ENCODE peak calls at places on chromosomes 1 and 21, in six cellular contexts. One of them, this sample, is unnamed.

GRCh38 chr1:229230893-229231753 is 39.8 kb upstream of the RAB4A start:
- DNase-seq in nephron progenitor cell: no peak
- DNase-seq in AG04449: no peak
- DNase-seq in GM20000: no peak
- DNase-seq in MCF 10A: peak; percentile 100
- DNase-seq in tibial artery: no peak
- DNase-seq in this sample: no peak

GRCh38 chr1:23122023-23122738 is 46.5 kb downstream of the LUZP1 start:
- DNase-seq in tibial artery: peak; percentile 30
- DNase-seq in GM20000: no peak
- DNase-seq in MCF 10A: peak; percentile 57
- DNase-seq in AG04449: no peak
- DNase-seq in nephron progenitor cell: no peak
- DNase-seq in this sample: no peak

GRCh38 chr1:178465011-178465410 is 31.8 kb downstream of the CLEC20A start:
- DNase-seq in tibial artery: no peak
- DNase-seq in MCF 10A: peak; percentile 74
- DNase-seq in AG04449: peak; percentile 23
- DNase-seq in GM20000: no peak
- DNase-seq in nephron progenitor cell: no peak
- DNase-seq in this sample: peak; percentile 20

GRCh38 chr1:236543065-236543669 is 19.4 kb downstream of the LGALS8 start:
- DNase-seq in MCF 10A: no peak
- DNase-seq in tibial artery: no peak
- DNase-seq in AG04449: no peak
- DNase-seq in GM20000: no peak
- DNase-seq in nephron progenitor cell: peak; percentile 21
- DNase-seq in this sample: no peak

GRCh38 chr1:99656701-99657100 is 10.8 kb downstream of the PALMD start:
- DNase-seq in GM20000: no peak
- DNase-seq in tibial artery: no peak
- DNase-seq in nephron progenitor cell: no peak
- DNase-seq in AG04449: no peak
- DNase-seq in MCF 10A: no peak
- DNase-seq in this sample: no peak

GRCh38 chr1:56808385-56808784 is 10.8 kb downstream of the FYB2 start:
- DNase-seq in MCF 10A: no peak
- DNase-seq in AG04449: no peak
- DNase-seq in nephron progenitor cell: no peak
- DNase-seq in tibial artery: no peak
- DNase-seq in GM20000: no peak
- DNase-seq in this sample: no peak

GRCh38 chr1:203001986-203002385 is 5.2 kb upstream of the TMEM183A start:
- DNase-seq in MCF 10A: no peak
- DNase-seq in AG04449: no peak
- DNase-seq in tibial artery: no peak
- DNase-seq in GM20000: no peak
- DNase-seq in nephron progenitor cell: no peak
- DNase-seq in this sample: no peak

GRCh38 chr1:161333166-161333565 is 19.0 kb downstream of the SDHC start:
- DNase-seq in nephron progenitor cell: no peak
- DNase-seq in MCF 10A: no peak
- DNase-seq in GM20000: no peak
- DNase-seq in tibial artery: no peak
- DNase-seq in AG04449: no peak
- DNase-seq in this sample: no peak

GRCh38 chr1:71080178-71080781 is 555 bp downstream of the ZRANB2 start:
- DNase-seq in nephron progenitor cell: peak; percentile 3
- DNase-seq in GM20000: peak; percentile 4
- DNase-seq in tibial artery: no peak
- DNase-seq in MCF 10A: peak; percentile 37
- DNase-seq in AG04449: no peak
- DNase-seq in this sample: no peak

GRCh38 chr1:82538876-82539275 is 738.1 kb downstream of the ADGRL2 start:
- DNase-seq in MCF 10A: no peak
- DNase-seq in tibial artery: no peak
- DNase-seq in AG04449: peak; percentile 2
- DNase-seq in nephron progenitor cell: no peak
- DNase-seq in GM20000: no peak
- DNase-seq in this sample: peak; percentile 11

GRCh38 chr1:24864409-24864808 is 65.7 kb downstream of the RUNX3 start:
- DNase-seq in GM20000: no peak
- DNase-seq in nephron progenitor cell: peak; percentile 43
- DNase-seq in MCF 10A: no peak
- DNase-seq in tibial artery: no peak
- DNase-seq in AG04449: no peak
- DNase-seq in this sample: no peak

GRCh38 chr1:79391896-79392295 is 385.4 kb upstream of the ADGRL4 start:
- DNase-seq in AG04449: no peak
- DNase-seq in nephron progenitor cell: no peak
- DNase-seq in MCF 10A: no peak
- DNase-seq in GM20000: no peak
- DNase-seq in tibial artery: no peak
- DNase-seq in this sample: no peak

GRCh38 chr1:151756291-151756690 is 7.0 kb downstream of the MRPL9 start:
- DNase-seq in AG04449: no peak
- DNase-seq in MCF 10A: peak; percentile 38
- DNase-seq in tibial artery: no peak
- DNase-seq in nephron progenitor cell: no peak
- DNase-seq in GM20000: no peak
- DNase-seq in this sample: no peak

GRCh38 chr1:8169364-8170058 is 143.4 kb upstream of the ERRFI1 start:
- DNase-seq in GM20000: peak; percentile 66
- DNase-seq in AG04449: peak; percentile 37
- DNase-seq in tibial artery: peak; percentile 71
- DNase-seq in nephron progenitor cell: no peak
- DNase-seq in MCF 10A: peak; percentile 77
- DNase-seq in this sample: peak; percentile 53

GRCh38 chr1:209086486-209087192 is 496.9 kb upstream of the CAMK1G start:
- DNase-seq in GM20000: peak; percentile 47
- DNase-seq in MCF 10A: no peak
- DNase-seq in nephron progenitor cell: no peak
- DNase-seq in tibial artery: no peak
- DNase-seq in AG04449: no peak
- DNase-seq in this sample: no peak

GRCh38 chr1:196196486-196196885 is 411.8 kb downstream of the KCNT2 start:
- DNase-seq in nephron progenitor cell: no peak
- DNase-seq in MCF 10A: no peak
- DNase-seq in GM20000: no peak
- DNase-seq in AG04449: no peak
- DNase-seq in tibial artery: no peak
- DNase-seq in this sample: no peak

GRCh38 chr1:29711582-29712274 is 475.4 kb downstream of the PTPRU start:
- DNase-seq in MCF 10A: peak; percentile 66
- DNase-seq in GM20000: peak; percentile 42
- DNase-seq in AG04449: no peak
- DNase-seq in tibial artery: no peak
- DNase-seq in nephron progenitor cell: no peak
- DNase-seq in this sample: no peak

GRCh38 chr1:29712275-29712633 is 475.9 kb downstream of the PTPRU start:
- DNase-seq in GM20000: no peak
- DNase-seq in nephron progenitor cell: no peak
- DNase-seq in tibial artery: no peak
- DNase-seq in AG04449: no peak
- DNase-seq in MCF 10A: no peak
- DNase-seq in this sample: no peak

GRCh38 chr1:29716306-29716705 is 480.0 kb downstream of the PTPRU start:
- DNase-seq in tibial artery: no peak
- DNase-seq in MCF 10A: no peak
- DNase-seq in nephron progenitor cell: no peak
- DNase-seq in AG04449: no peak
- DNase-seq in GM20000: no peak
- DNase-seq in this sample: no peak

GRCh38 chr1:29712801-29713200 is 476.5 kb downstream of the PTPRU start:
- DNase-seq in tibial artery: no peak
- DNase-seq in AG04449: no peak
- DNase-seq in GM20000: no peak
- DNase-seq in MCF 10A: no peak
- DNase-seq in nephron progenitor cell: no peak
- DNase-seq in this sample: no peak

DNA sequence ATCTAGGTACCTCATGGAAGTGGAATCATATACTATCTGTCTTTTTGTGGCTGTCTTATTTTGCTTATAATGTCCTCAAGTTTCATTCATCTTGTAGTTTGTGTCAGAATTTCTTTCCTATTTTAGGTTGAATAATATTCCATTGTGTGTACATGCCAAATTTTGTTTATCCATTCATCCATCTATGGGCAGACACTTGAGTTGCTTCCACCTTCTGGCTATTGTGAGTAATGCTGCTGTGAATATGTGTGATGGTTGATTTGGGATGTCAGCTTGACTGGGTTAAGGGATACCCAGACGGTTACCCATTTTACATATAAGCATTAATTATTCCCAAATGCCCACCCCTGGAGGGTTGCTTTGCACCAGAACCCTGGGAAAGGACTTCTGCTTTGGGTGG is 477.5 kb downstream of the PTPRU start:
- DNase-seq in AG04449: no peak
- DNase-seq in nephron progenitor cell: no peak
- DNase-seq in GM20000: no peak
- DNase-seq in MCF 10A: peak; percentile 41
- DNase-seq in tibial artery: no peak
- DNase-seq in this sample: no peak
- TF ChIP-seq CTCF in AG04449: peak; percentile 38
- TF ChIP-seq CTCF in nephron progenitor cell: peak; percentile 18
- TF ChIP-seq CTCF in GM20000: no peak
- TF ChIP-seq CTCF in MCF 10A: peak; percentile 40
- TF ChIP-seq CTCF in tibial artery: no peak
- TF ChIP-seq CTCF in this sample: peak; percentile 37

GRCh38 chr1:112700290-112701226 is 6.4 kb downstream of the RHOC start:
- DNase-seq in nephron progenitor cell: peak; percentile 85
- DNase-seq in AG04449: peak; percentile 74
- DNase-seq in tibial artery: peak; percentile 98
- DNase-seq in MCF 10A: peak; percentile 92
- DNase-seq in GM20000: peak; percentile 79
- DNase-seq in this sample: peak; percentile 72
- TF ChIP-seq CTCF in nephron progenitor cell: no peak
- TF ChIP-seq CTCF in AG04449: peak; percentile 1
- TF ChIP-seq CTCF in tibial artery: no peak
- TF ChIP-seq CTCF in MCF 10A: no peak
- TF ChIP-seq CTCF in GM20000: no peak
- TF ChIP-seq CTCF in this sample: peak; percentile 26

GRCh38 chr21:32499249-32500055 is 85.9 kb downstream of the TCP10L start:
- DNase-seq in GM20000: no peak
- DNase-seq in MCF 10A: peak; percentile 29
- DNase-seq in nephron progenitor cell: no peak
- DNase-seq in tibial artery: no peak
- DNase-seq in AG04449: no peak
- DNase-seq in this sample: no peak
- TF ChIP-seq CTCF in GM20000: no peak
- TF ChIP-seq CTCF in MCF 10A: no peak
- TF ChIP-seq CTCF in nephron progenitor cell: no peak
- TF ChIP-seq CTCF in tibial artery: no peak
- TF ChIP-seq CTCF in AG04449: no peak
- TF ChIP-seq CTCF in this sample: peak; percentile 29

GRCh38 chr21:45912611-45913415 is 68.8 kb upstream of the COL6A1 start:
- DNase-seq in GM20000: no peak
- DNase-seq in nephron progenitor cell: no peak
- DNase-seq in tibial artery: no peak
- DNase-seq in MCF 10A: no peak
- DNase-seq in AG04449: no peak
- DNase-seq in this sample: no peak
- TF ChIP-seq CTCF in GM20000: no peak
- TF ChIP-seq CTCF in nephron progenitor cell: no peak
- TF ChIP-seq CTCF in tibial artery: no peak
- TF ChIP-seq CTCF in MCF 10A: no peak
- TF ChIP-seq CTCF in AG04449: no peak
- TF ChIP-seq CTCF in this sample: no peak

GRCh38 chr1:54125671-54126070 is 27.1 kb downstream of the CDCP2 start:
- DNase-seq in GM20000: no peak
- DNase-seq in nephron progenitor cell: no peak
- DNase-seq in AG04449: no peak
- DNase-seq in tibial artery: no peak
- DNase-seq in MCF 10A: peak; percentile 36
- DNase-seq in this sample: no peak
- TF ChIP-seq CTCF in GM20000: no peak
- TF ChIP-seq CTCF in nephron progenitor cell: no peak
- TF ChIP-seq CTCF in AG04449: peak; percentile 62
- TF ChIP-seq CTCF in tibial artery: peak; percentile 12
- TF ChIP-seq CTCF in MCF 10A: peak; percentile 12
- TF ChIP-seq CTCF in this sample: peak; percentile 41

DNA sequence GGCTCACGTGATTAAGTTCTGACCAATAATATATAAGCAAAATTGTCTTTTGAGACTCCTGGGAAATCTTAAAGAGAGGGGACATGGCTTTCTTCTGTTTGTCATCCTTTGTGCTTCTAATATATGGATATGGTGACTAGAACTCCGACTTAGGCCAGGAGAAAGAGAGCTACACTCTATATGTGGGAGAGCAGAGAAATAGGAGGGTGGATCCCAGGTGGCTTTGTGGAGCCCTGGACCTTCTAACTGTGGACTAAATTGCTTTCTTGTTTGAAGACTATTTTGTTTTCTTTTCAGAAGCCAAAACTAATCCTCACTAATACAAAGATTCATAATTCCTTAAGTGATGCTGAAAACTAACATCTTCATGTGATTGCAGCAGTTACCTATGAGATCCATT is 75.0 kb downstream of the CENPF start:
- DNase-seq in AG04449: no peak
- DNase-seq in tibial artery: no peak
- DNase-seq in nephron progenitor cell: no peak
- DNase-seq in GM20000: no peak
- DNase-seq in MCF 10A: no peak
- DNase-seq in this sample: no peak
- TF ChIP-seq CTCF in AG04449: no peak
- TF ChIP-seq CTCF in tibial artery: no peak
- TF ChIP-seq CTCF in nephron progenitor cell: no peak
- TF ChIP-seq CTCF in GM20000: no peak
- TF ChIP-seq CTCF in MCF 10A: no peak
- TF ChIP-seq CTCF in this sample: no peak

GRCh38 chr1:27643626-27644368 is 8.8 kb upstream of the FGR start:
- DNase-seq in GM20000: peak; percentile 70
- DNase-seq in tibial artery: peak; percentile 54
- DNase-seq in AG04449: no peak
- DNase-seq in MCF 10A: peak; percentile 70
- DNase-seq in nephron progenitor cell: peak; percentile 61
- DNase-seq in this sample: no peak
- TF ChIP-seq CTCF in GM20000: peak; percentile 61
- TF ChIP-seq CTCF in tibial artery: peak; percentile 78
- TF ChIP-seq CTCF in AG04449: peak; percentile 79
- TF ChIP-seq CTCF in MCF 10A: peak; percentile 62
- TF ChIP-seq CTCF in nephron progenitor cell: peak; percentile 85
- TF ChIP-seq CTCF in this sample: peak; percentile 91